ENCODE peak calls at places on chromosome 19, in ten cellular contexts. P is IMR-90, F is H54, G is tibial nerve, J is uterus, M is prostate gland, U is GM12878, T is esophagus squamous epithelium, B is Peyer's patch, A is ovary. Z is an unnamed sample.

GRCh38 chr19:19443902-19444693 is 38.6 kb downstream of the GATAD2A start:
- DNase-seq in U (no peak), G (no peak), P (no peak), J (no peak), M (no peak), T (no peak), A (no peak), F (no peak), B (no peak), Z (no peak)

GRCh38 chr19:37914908-37915307 is 7.9 kb downstream of the SIPA1L3 start:
- DNase-seq in F (no peak), G (no peak), A (no peak), T (no peak), U (peak), J (no peak), P (no peak), B (peak), M (no peak), Z (no peak)

GRCh38 chr19:4732680-4733114 is 9.1 kb upstream of the DPP9 start:
- DNase-seq in P (peak), G (no peak), U (no peak), M (peak), A (no peak), J (peak), T (no peak), F (peak), B (peak), Z (no peak)

GRCh38 chr19:16801599-16801998 is 27.6 kb upstream of the SIN3B start:
- DNase-seq in T (no peak), J (peak), U (no peak), B (no peak), F (peak), A (no peak), P (peak), M (no peak), G (no peak), Z (no peak)

GRCh38 chr19:13153627-13154240 is 3.5 kb downstream of the IER2 start:
- DNase-seq in J (peak), T (no peak), F (no peak), G (no peak), B (peak), P (no peak), A (peak), M (no peak), U (no peak), Z (no peak)

GRCh38 chr19:13155472-13156284 is 5.5 kb downstream of the IER2 start:
- DNase-seq in F (peak), J (peak), B (peak), U (no peak), A (peak), M (peak), P (peak), G (peak), T (peak), Z (peak)

GRCh38 chr19:14480695-14481069 is 5.5 kb upstream of the PTGER1 start:
- DNase-seq in B (no peak), F (no peak), P (peak), U (no peak), J (no peak), A (no peak), T (no peak), G (no peak), M (no peak), Z (no peak)

GRCh38 chr19:46133777-46134231 is 9.3 kb upstream of the IGFL3 start:
- DNase-seq in F (no peak), U (no peak), M (no peak), T (no peak), J (no peak), P (no peak), B (no peak), G (no peak), A (no peak), Z (no peak)

GRCh38 chr19:37218592-37218935 is 550 bp downstream of the ZNF383 start:
- DNase-seq in T (no peak), A (no peak), F (no peak), J (no peak), M (no peak), U (peak), P (peak), B (no peak), G (no peak), Z (no peak)

GRCh38 chr19:49574206-49574755 is 6.1 kb downstream of the NOSIP start:
- DNase-seq in A (no peak), U (no peak), T (no peak), F (no peak), M (no peak), P (no peak), G (no peak), J (no peak), B (no peak), Z (no peak)

GRCh38 chr19:35223856-35224505 is 4.6 kb downstream of the FAM187B start:
- DNase-seq in T (no peak), J (no peak), F (no peak), G (no peak), A (no peak), U (no peak), M (no peak), B (no peak), P (no peak), Z (no peak)

GRCh38 chr19:583968-584239 is 5.8 kb upstream of the HCN2 start:
- DNase-seq in A (no peak), G (no peak), M (no peak), F (no peak), J (no peak), U (no peak), P (no peak), T (no peak), B (no peak), Z (no peak)

DNA sequence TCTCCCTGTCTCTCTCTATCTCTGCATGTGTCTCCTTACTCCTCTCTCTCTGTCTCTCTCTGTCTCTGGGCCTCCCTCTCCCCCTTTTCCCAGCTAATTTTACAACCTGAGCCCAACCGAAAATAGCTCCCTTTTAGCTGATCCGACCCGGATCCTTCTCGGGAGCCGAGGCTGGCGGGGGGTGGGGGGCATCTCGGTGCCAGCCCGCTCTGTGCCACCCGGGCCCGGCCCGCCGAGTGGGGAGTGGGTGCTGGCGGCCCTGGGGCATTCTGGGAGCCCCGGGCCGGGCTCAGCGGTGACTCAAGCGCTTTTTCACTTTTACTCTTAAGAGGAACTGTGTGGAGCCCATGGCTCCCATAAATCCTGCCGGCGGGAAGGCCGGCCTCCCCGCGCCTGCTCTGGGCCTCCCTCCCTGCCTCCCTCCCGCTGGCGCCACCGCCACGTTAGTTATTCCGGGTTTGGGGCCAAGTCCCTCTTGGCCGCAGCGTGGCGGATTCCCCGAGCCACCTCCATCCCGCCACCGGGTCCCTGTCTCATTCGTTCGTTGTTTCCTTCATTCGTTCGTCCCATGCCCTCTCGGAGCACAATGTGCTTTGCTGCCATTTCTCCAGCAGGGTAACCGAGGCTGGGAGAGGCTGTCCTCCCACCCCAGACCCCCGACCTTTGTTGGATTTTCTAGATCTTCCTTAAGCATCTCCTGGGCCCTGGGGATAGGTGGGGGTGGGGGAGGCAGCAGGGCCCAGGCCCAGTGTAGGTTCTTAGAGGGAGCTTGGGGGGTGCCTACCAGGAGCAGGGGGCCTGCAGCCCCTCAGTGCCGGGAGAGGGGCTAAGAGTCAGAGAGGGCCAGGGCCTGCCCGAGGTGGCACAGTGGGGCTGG is 3.2 kb downstream of the NFIC start:
- DNase-seq in A (peak), M (peak), U (no peak), G (no peak), T (no peak), P (peak), F (peak), J (peak), B (no peak), Z (peak)
- TF ChIP-seq POLR2A in A (peak), M (peak), U (peak), G (peak), T (no peak), P (peak), F (no peak), J (peak), B (no peak), Z (peak)

GRCh38 chr19:3187662-3188511 is 2.2 kb downstream of the NCLN start:
- DNase-seq in A (no peak), G (no peak), P (no peak), B (no peak), J (no peak), T (no peak), M (no peak), F (no peak), U (no peak), Z (no peak)

GRCh38 chr19:3189702-3190469 is 4.2 kb downstream of the NCLN start:
- DNase-seq in F (no peak), P (no peak), J (no peak), M (no peak), U (no peak), A (no peak), T (no peak), B (no peak), G (no peak), Z (peak)

GRCh38 chr19:3190470-3190770 is 4.7 kb downstream of the NCLN start:
- DNase-seq in F (no peak), T (no peak), J (no peak), A (no peak), U (no peak), B (no peak), G (no peak), M (no peak), P (no peak), Z (no peak)

GRCh38 chr19:3186891-3187661 is 1.3 kb downstream of the NCLN start:
- DNase-seq in J (no peak), U (no peak), F (no peak), G (no peak), B (no peak), A (no peak), M (no peak), P (no peak), T (no peak), Z (peak)

DNA sequence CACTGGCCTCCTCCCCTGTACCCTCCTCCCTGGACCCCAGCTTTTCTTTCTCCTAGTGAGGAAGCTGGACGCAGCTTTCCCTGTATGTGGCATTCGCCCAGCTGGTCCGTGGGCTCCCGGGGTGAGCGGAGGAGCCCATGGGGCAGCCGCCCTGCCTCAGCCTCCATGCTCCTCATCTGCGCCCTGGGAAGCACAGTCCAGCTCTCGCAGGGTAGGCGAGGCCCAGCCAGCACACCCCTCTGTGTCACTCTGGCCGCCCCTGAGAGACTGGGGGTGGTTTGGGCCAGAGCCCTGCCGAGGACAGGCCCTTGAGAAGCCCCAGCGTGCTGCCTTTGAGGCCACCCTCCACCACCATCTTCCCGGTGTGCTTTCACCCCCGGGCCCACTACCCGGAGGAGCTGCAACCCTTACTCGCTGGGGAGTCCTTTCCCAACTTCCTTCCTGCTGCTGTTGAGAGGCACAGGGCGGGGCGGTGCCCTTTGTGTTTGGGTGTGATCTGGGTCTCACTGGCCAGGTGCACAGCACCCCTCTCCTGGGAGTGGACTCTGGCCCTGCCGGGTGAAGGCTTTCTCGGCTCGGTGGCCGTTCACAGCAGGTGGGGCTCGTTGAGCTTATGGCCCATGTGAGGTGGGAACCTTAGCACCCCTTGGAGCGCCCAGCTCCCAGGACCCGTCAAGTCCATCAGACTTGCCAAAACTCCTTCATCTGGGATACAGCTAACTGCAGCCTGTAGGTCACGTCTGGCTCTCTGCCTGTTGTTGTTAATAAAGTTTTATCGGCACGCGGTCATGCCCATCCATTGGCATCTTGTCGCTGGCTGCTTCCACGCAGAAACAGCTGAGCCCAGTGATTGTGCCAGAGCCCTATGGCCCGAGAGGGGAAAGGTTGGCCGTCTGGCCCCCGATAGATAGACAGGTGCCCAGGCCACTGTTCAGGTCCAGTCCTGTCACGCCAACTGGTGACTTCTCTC is 3.2 kb downstream of the NCLN start:
- DNase-seq in A (no peak), U (no peak), F (no peak), G (no peak), T (no peak), B (no peak), P (no peak), J (no peak), M (no peak), Z (no peak)
- TF ChIP-seq POLR2A in A (no peak), U (no peak), F (no peak), G (no peak), T (no peak), B (peak), P (no peak), J (no peak), M (no peak), Z (no peak)

DNA sequence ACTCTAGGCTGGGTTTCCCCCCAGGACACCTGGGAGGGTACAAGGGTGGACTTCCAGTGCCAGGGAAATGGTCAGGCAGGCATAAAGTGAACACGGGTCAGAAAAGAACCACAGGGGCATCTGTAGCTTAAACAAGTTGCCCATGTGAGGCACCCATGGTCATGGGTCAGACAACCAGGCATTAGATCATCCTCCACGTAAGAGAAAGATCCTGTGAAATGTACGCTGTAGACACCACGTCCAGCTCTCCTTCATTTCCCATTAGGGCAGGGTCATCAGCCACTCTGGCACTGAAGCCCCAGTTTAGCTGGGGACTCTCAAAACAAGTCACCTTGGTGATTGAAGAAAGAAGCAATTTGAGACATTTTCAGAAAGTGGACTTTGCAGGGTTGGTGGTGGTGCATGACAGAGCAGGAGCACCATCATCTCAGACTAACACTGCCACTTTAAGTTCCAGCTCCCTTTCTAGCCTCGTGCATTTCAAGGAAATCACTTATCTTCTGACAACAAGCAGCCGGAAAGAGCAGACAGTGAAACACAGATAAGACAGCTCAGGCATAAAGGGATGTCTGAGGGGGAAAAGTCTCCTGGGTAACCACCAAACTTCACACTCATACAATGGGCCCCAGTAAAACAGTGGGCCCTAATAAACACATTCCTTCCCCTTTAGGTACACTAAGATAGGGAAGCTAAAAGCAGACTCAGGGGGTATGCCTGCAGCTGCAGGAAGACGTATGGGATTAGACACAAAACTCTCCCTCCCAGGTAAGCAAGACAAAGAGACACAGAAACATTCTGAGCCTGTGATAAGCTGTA is 16.1 kb upstream of the SIGLEC6 start:
- DNase-seq in J (no peak), T (no peak), A (peak), B (no peak), U (no peak), M (no peak), F (no peak), G (no peak), P (no peak), Z (no peak)
- TF ChIP-seq POLR2A in J (no peak), T (no peak), A (no peak), B (no peak), U (no peak), M (no peak), F (no peak), G (no peak), P (no peak), Z (no peak)

DNA sequence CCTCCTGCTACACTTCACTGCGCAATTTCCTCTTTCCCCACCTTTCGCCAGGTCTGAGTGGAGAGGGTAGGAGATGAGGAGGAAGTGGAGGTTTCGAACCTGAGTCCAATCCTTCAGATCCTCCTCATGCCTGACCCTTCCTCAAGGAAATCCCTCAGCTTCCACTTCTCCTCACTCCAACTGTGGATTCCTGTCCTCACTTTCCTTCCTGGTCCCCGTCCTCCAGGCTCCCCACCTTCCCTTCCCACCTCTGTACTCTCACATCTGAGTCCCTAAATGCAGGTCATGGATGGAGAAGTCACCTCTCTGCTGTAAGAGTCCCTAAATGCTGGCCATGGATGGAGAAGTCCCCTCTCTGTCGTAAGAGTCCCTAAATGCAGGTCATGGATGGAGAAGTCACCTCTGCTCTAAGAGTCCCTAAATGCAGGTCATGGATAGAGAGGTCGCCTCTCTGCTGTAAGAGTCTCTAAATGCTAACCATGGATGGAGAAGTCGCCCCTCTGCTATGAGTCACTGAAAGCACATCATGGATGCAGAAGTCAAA is 3.1 kb downstream of the TMEM86B start:
- DNase-seq in F (no peak), T (no peak), U (no peak), J (no peak), B (no peak), G (no peak), P (no peak), A (no peak), M (no peak), Z (no peak)
- TF ChIP-seq POLR2A in F (no peak), T (no peak), U (no peak), J (no peak), B (no peak), G (no peak), P (no peak), A (no peak), M (no peak), Z (no peak)

GRCh38 chr19:10818306-10819123 is 17.5 kb downstream of the TMED1 start:
- DNase-seq in J (no peak), P (no peak), U (no peak), M (no peak), A (no peak), F (no peak), T (no peak), B (no peak), G (no peak), Z (no peak)

GRCh38 chr19:10816691-10817090 is 19.3 kb downstream of the TMED1 start:
- DNase-seq in T (no peak), A (no peak), M (no peak), U (no peak), J (no peak), F (no peak), P (no peak), G (no peak), B (no peak), Z (no peak)

GRCh38 chr19:10815969-10816635 is 19.9 kb downstream of the TMED1 start:
- DNase-seq in T (no peak), G (no peak), P (peak), U (no peak), J (no peak), F (no peak), B (no peak), A (no peak), M (no peak), Z (no peak)

GRCh38 chr19:10819124-10820060 is 16.6 kb downstream of the TMED1 start:
- DNase-seq in J (no peak), B (no peak), U (no peak), A (no peak), M (no peak), T (no peak), G (no peak), F (no peak), P (no peak), Z (no peak)

DNA sequence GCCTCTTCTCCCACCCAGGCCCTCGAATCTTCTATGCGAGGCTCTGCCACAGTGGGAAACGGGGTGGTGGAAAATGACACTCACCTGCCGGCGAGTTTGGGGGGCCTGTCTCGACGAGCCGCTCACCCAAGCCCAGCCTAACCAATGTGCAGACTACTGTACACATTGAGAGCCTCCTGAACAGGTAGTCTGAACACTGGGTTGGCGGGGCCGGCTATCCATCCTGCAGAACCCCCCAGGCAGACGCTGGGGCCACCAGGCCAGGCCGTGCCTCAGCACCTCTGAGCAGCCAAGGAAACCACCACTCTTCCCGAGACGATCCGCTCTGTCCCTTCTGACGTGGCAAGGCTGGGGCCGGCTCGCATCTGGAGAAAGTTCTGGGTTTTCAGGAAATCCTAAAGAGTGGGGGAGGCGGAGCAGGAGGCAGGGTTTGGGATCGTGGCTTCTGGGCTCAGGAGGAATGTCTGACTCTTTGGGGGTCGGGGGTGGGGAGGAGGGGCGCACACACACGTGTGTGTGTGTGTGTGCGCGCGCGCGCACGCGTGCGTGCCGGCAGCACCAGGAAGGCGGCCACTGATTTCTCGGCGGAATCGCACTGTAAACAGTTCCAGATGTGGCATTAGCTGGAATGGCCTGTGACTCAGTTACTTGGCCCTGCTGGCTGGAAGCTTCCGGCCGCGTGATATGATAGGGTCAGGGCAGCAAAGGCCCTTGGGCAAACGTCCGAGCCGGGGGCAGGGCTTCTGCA is 18.5 kb downstream of the TMED1 start:
- DNase-seq in T (no peak), F (no peak), M (no peak), J (peak), G (peak), P (peak), B (no peak), A (peak), U (no peak), Z (peak)
- TF ChIP-seq POLR2A in T (no peak), F (no peak), M (no peak), J (peak), G (peak), P (peak), B (no peak), A (no peak), U (no peak), Z (no peak)